ENCODE peak calls at places on chromosome 4, in five cellular contexts. E, H, F, A and N are unnamed samples.

GRCh38 chr4:185470503-185471195 is 884 bp downstream of the CCDC110 start:
- DNase-seq in E (no peak), H (peak; percentile 82), F (peak; percentile 47), A (peak; percentile 46), N (peak; percentile 79)

GRCh38 chr4:169621754-169622481 is 1.5 kb downstream of the CLCN3 start:
- DNase-seq in E (peak; percentile 52), H (no peak), F (no peak), A (peak; percentile 36), N (no peak)

GRCh38 chr4:87076690-87077358 is 142.0 kb downstream of the AFF1 start:
- DNase-seq in E (no peak), H (no peak), F (no peak), A (no peak), N (no peak)

GRCh38 chr4:153517159-153517558 is 51.0 kb downstream of the TMEM131L start:
- DNase-seq in E (no peak), H (no peak), F (no peak), A (no peak), N (no peak)

GRCh38 chr4:150821641-150822040 is 193.4 kb downstream of the LRBA start:
- DNase-seq in E (no peak), H (no peak), F (no peak), A (no peak), N (no peak)

GRCh38 chr4:143356493-143356892 is 19.8 kb downstream of the GAB1 start:
- DNase-seq in E (no peak), H (no peak), F (no peak), A (no peak), N (no peak)

GRCh38 chr4:7422898-7423180 is 11.9 kb downstream of the PSAPL1 start:
- DNase-seq in E (no peak), H (no peak), F (no peak), A (no peak), N (no peak)

GRCh38 chr4:154329268-154329858 is 162.2 kb downstream of the DCHS2 start:
- DNase-seq in E (no peak), H (no peak), F (peak; percentile 14), A (no peak), N (no peak)

GRCh38 chr4:48491514-48492176 is 1.6 kb downstream of the ZAR1 start:
- DNase-seq in E (no peak), H (no peak), F (no peak), A (no peak), N (no peak)